ENCODE peak calls at places on chromosome 1, in five cellular contexts. M, D, V, W and E are unnamed samples.

GRCh38 chr1:201171063-201172036 is 17.1 kb upstream of the TMEM9 start:
- DNase-seq in M (peak), D (peak), V (peak), W (no peak), E (peak)

GRCh38 chr1:151984313-151984956 is 9.2 kb downstream of the S100A10 start:
- DNase-seq in M (no peak), D (no peak), V (no peak), W (no peak), E (no peak)

GRCh38 chr1:62784509-62785365 is 805 bp downstream of the ATG4C start:
- DNase-seq in M (peak), D (no peak), V (peak), W (no peak), E (no peak)

GRCh38 chr1:17744666-17745563 is 10.2 kb upstream of the ACTL8 start:
- DNase-seq in M (no peak), D (no peak), V (no peak), W (no peak), E (peak)

GRCh38 chr1:247487057-247487456 is 29.2 kb upstream of the OR2B11 start:
- DNase-seq in M (peak), D (peak), V (peak), W (no peak), E (peak)

GRCh38 chr1:55039342-55040082 is at the start of gene PCSK9:
- DNase-seq in M (peak), D (peak), V (no peak), W (peak), E (peak)

GRCh38 chr1:99005142-99005491 is 456 bp upstream of the PLPPR5 start:
- DNase-seq in M (peak), D (peak), V (no peak), W (peak), E (no peak)

GRCh38 chr1:9294910-9295636 is 2.4 kb downstream of the SPSB1 start:
- DNase-seq in M (peak), D (no peak), V (no peak), W (no peak), E (no peak)

GRCh38 chr1:160539896-160540858 is 17.1 kb upstream of the SLAMF6 start:
- DNase-seq in M (no peak), D (no peak), V (no peak), W (no peak), E (no peak)

GRCh38 chr1:175208773-175209492 is 16.4 kb upstream of the KIAA0040 start:
- DNase-seq in M (no peak), D (no peak), V (peak), W (no peak), E (no peak)

GRCh38 chr1:114458208-114458777 is 52.7 kb downstream of the TRIM33 start:
- DNase-seq in M (peak), D (no peak), V (no peak), W (no peak), E (no peak)

GRCh38 chr1:103156966-103157365 is 48.6 kb upstream of the COL11A1 start:
- DNase-seq in M (peak), D (no peak), V (no peak), W (no peak), E (no peak)

GRCh38 chr1:235397733-235398132 is 30.5 kb downstream of the TBCE start:
- DNase-seq in M (peak), D (no peak), V (no peak), W (no peak), E (no peak)

GRCh38 chr1:106755682-106756406 is 300.6 kb upstream of the PRMT6 start:
- DNase-seq in M (peak), D (no peak), V (no peak), W (no peak), E (no peak)

GRCh38 chr1:6948861-6949260 is 163.6 kb downstream of the CAMTA1 start:
- DNase-seq in M (peak), D (no peak), V (no peak), W (no peak), E (peak)

GRCh38 chr1:235391879-235392278 is 24.7 kb downstream of the TBCE start:
- DNase-seq in M (peak), D (no peak), V (no peak), W (no peak), E (no peak)